ENCODE peak calls at places on chromosomes 4 and X, in eight cellular contexts. One of them, this sample, is unnamed. For H3K9me3 and H3K36me3, the result is how much of the 10 kb centered on the place peaks cover.

GRCh38 chr4:184293552-184293951 is 75.9 kb upstream of the ENPP6 start:
- DNase-seq in K562: no peak
- DNase-seq in suprapubic skin: no peak
- DNase-seq in transverse colon: peak
- DNase-seq in Panc1: no peak
- DNase-seq in HCT116: no peak
- DNase-seq in SK-N-SH: no peak
- DNase-seq in stomach: peak
- DNase-seq in this sample: no peak

GRCh38 chr4:138788857-138789256 is 226.7 kb upstream of the NOCT start:
- DNase-seq in SK-N-SH: no peak
- DNase-seq in suprapubic skin: no peak
- DNase-seq in Panc1: no peak
- DNase-seq in HCT116: no peak
- DNase-seq in stomach: no peak
- DNase-seq in transverse colon: no peak
- DNase-seq in K562: peak
- DNase-seq in this sample: no peak

GRCh38 chr4:38665846-38666490 is 2.0 kb downstream of the KLF3 start:
- DNase-seq in stomach: no peak
- DNase-seq in transverse colon: no peak
- DNase-seq in suprapubic skin: no peak
- DNase-seq in SK-N-SH: no peak
- DNase-seq in K562: no peak
- DNase-seq in Panc1: no peak
- DNase-seq in HCT116: no peak
- DNase-seq in this sample: no peak

GRCh38 chr4:37970702-37971101 is 10.5 kb downstream of the PTTG2 start:
- DNase-seq in stomach: peak
- DNase-seq in SK-N-SH: peak
- DNase-seq in suprapubic skin: no peak
- DNase-seq in transverse colon: peak
- DNase-seq in K562: peak
- DNase-seq in HCT116: peak
- DNase-seq in Panc1: no peak
- DNase-seq in this sample: peak

GRCh38 chrX:6661731-6662130 is 126.8 kb upstream of the VCX3A start:
- DNase-seq in suprapubic skin: no peak
- DNase-seq in K562: no peak
- DNase-seq in HCT116: no peak
- DNase-seq in transverse colon: no peak
- DNase-seq in SK-N-SH: no peak
- DNase-seq in stomach: no peak
- DNase-seq in Panc1: no peak
- DNase-seq in this sample: no peak

GRCh38 chr4:127708985-127709384 is 21.2 kb upstream of the SLC25A31 start:
- DNase-seq in HCT116: peak
- DNase-seq in stomach: peak
- DNase-seq in transverse colon: no peak
- DNase-seq in K562: no peak
- DNase-seq in SK-N-SH: no peak
- DNase-seq in Panc1: no peak
- DNase-seq in suprapubic skin: no peak
- DNase-seq in this sample: peak

GRCh38 chr4:49032440-49033161 is 46.5 kb downstream of the CWH43 start:
- DNase-seq in suprapubic skin: no peak
- DNase-seq in SK-N-SH: peak
- DNase-seq in K562: peak
- DNase-seq in Panc1: no peak
- DNase-seq in transverse colon: no peak
- DNase-seq in HCT116: peak
- DNase-seq in stomach: no peak
- DNase-seq in this sample: no peak

GRCh38 chr4:89438102-89438831 is 130.7 kb upstream of the GPRIN3 start:
- DNase-seq in transverse colon: peak
- DNase-seq in SK-N-SH: peak
- DNase-seq in Panc1: no peak
- DNase-seq in suprapubic skin: no peak
- DNase-seq in HCT116: peak
- DNase-seq in K562: peak
- DNase-seq in stomach: peak
- DNase-seq in this sample: no peak

GRCh38 chr4:121842862-121843261 is 19.2 kb upstream of the CCNA2 start:
- DNase-seq in HCT116: no peak
- DNase-seq in stomach: no peak
- DNase-seq in K562: no peak
- DNase-seq in suprapubic skin: no peak
- DNase-seq in transverse colon: no peak
- DNase-seq in SK-N-SH: no peak
- DNase-seq in Panc1: no peak
- DNase-seq in this sample: no peak

GRCh38 chrX:134236690-134237362 is at the start of gene CCDC160:
- DNase-seq in SK-N-SH: peak
- DNase-seq in Panc1: no peak
- DNase-seq in suprapubic skin: no peak
- DNase-seq in stomach: peak
- DNase-seq in transverse colon: peak
- DNase-seq in K562: peak
- DNase-seq in HCT116: peak
- DNase-seq in this sample: no peak

GRCh38 chr4:176500894-176501293 is 181.1 kb downstream of the SPCS3 start:
- DNase-seq in HCT116: no peak
- DNase-seq in transverse colon: no peak
- DNase-seq in suprapubic skin: no peak
- DNase-seq in SK-N-SH: no peak
- DNase-seq in Panc1: no peak
- DNase-seq in stomach: no peak
- DNase-seq in K562: no peak
- DNase-seq in this sample: no peak

GRCh38 chr4:176499518-176499917 is 179.8 kb downstream of the SPCS3 start:
- DNase-seq in HCT116: no peak
- DNase-seq in transverse colon: no peak
- DNase-seq in suprapubic skin: no peak
- DNase-seq in K562: no peak
- DNase-seq in SK-N-SH: no peak
- DNase-seq in Panc1: no peak
- DNase-seq in stomach: no peak
- DNase-seq in this sample: no peak

GRCh38 chr4:176498857-176499256 is 179.1 kb downstream of the SPCS3 start:
- DNase-seq in stomach: no peak
- DNase-seq in Panc1: no peak
- DNase-seq in HCT116: no peak
- DNase-seq in SK-N-SH: no peak
- DNase-seq in K562: no peak
- DNase-seq in transverse colon: no peak
- DNase-seq in suprapubic skin: no peak
- DNase-seq in this sample: no peak
- TF ChIP-seq POLR2AphosphoS5 in stomach: no peak
- TF ChIP-seq POLR2AphosphoS5 in Panc1: no peak
- TF ChIP-seq POLR2AphosphoS5 in HCT116: no peak
- TF ChIP-seq POLR2AphosphoS5 in SK-N-SH: no peak
- TF ChIP-seq POLR2AphosphoS5 in K562: no peak
- TF ChIP-seq POLR2AphosphoS5 in transverse colon: no peak
- TF ChIP-seq POLR2AphosphoS5 in suprapubic skin: no peak
- TF ChIP-seq POLR2AphosphoS5 in this sample: no peak

GRCh38 chr4:115944146-115944905 is 830.9 kb upstream of the NDST4 start:
- DNase-seq in Panc1: no peak
- DNase-seq in stomach: no peak
- DNase-seq in HCT116: no peak
- DNase-seq in suprapubic skin: no peak
- DNase-seq in SK-N-SH: no peak
- DNase-seq in transverse colon: no peak
- DNase-seq in K562: no peak
- DNase-seq in this sample: no peak

DNA sequence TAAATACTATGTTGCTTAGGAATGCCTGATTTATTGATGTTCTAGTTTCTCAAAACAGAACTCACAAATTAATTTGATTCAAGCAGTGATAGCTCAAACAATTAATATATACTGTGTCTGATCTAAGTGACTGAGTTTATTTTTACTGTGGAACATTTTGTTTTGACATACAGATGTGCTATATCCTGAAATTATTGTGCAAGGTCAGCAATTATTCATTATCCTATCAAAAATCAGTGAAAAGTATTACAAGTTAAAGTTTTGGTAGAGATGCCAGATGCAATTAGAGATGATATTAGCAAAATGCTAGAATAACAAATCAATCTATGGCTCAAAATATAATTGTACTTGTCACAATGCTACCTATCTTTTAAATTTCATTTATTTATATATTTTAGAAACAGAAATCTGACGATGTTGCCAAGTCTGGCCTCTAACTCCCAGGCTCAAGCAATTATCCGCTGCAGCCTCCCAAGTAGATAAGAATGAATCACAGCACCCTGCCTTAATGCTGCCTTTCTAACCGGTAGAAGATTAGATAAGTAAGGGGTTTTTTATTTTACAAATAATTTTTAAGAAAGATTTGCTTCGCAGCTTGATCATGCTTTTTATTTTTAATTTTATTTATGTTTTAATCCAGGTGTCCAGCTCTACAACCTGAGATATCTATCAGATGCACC is 825.5 kb upstream of the NDST4 start:
- DNase-seq in suprapubic skin: no peak
- DNase-seq in transverse colon: no peak
- DNase-seq in SK-N-SH: peak
- DNase-seq in HCT116: no peak
- DNase-seq in K562: no peak
- DNase-seq in stomach: no peak
- DNase-seq in Panc1: no peak
- DNase-seq in this sample: no peak
- H3K9me3 ChIP-seq in suprapubic skin: under half
- H3K9me3 ChIP-seq in transverse colon: under half
- H3K9me3 ChIP-seq in SK-N-SH: under half
- H3K9me3 ChIP-seq in HCT116: under half
- H3K9me3 ChIP-seq in K562: under half
- H3K9me3 ChIP-seq in stomach: under half
- H3K9me3 ChIP-seq in Panc1: under half
- H3K9me3 ChIP-seq in this sample: under half

GRCh38 chr4:55864577-55865223 is 11.3 kb downstream of the EXOC1 start:
- DNase-seq in stomach: no peak
- DNase-seq in SK-N-SH: no peak
- DNase-seq in Panc1: no peak
- DNase-seq in HCT116: no peak
- DNase-seq in K562: no peak
- DNase-seq in transverse colon: no peak
- DNase-seq in suprapubic skin: no peak
- DNase-seq in this sample: no peak
- H3K36me3 ChIP-seq in stomach: half or more
- H3K36me3 ChIP-seq in SK-N-SH: half or more
- H3K36me3 ChIP-seq in Panc1: under half
- H3K36me3 ChIP-seq in HCT116: under half
- H3K36me3 ChIP-seq in K562: half or more
- H3K36me3 ChIP-seq in transverse colon: half or more
- H3K36me3 ChIP-seq in suprapubic skin: under half
- H3K36me3 ChIP-seq in this sample: under half

GRCh38 chr4:92253986-92254671 is 49.6 kb upstream of the GRID2 start:
- DNase-seq in suprapubic skin: no peak
- DNase-seq in HCT116: no peak
- DNase-seq in K562: no peak
- DNase-seq in stomach: no peak
- DNase-seq in SK-N-SH: no peak
- DNase-seq in Panc1: no peak
- DNase-seq in transverse colon: no peak
- DNase-seq in this sample: no peak

GRCh38 chr4:92253550-92253949 is 50.2 kb upstream of the GRID2 start:
- DNase-seq in SK-N-SH: no peak
- DNase-seq in suprapubic skin: no peak
- DNase-seq in HCT116: no peak
- DNase-seq in stomach: no peak
- DNase-seq in transverse colon: no peak
- DNase-seq in Panc1: no peak
- DNase-seq in K562: no peak
- DNase-seq in this sample: no peak

GRCh38 chr4:92255920-92256244 is 47.9 kb upstream of the GRID2 start:
- DNase-seq in HCT116: no peak
- DNase-seq in Panc1: no peak
- DNase-seq in stomach: no peak
- DNase-seq in transverse colon: no peak
- DNase-seq in K562: no peak
- DNase-seq in suprapubic skin: no peak
- DNase-seq in SK-N-SH: no peak
- DNase-seq in this sample: no peak

GRCh38 chr4:92252846-92253245 is 50.9 kb upstream of the GRID2 start:
- DNase-seq in Panc1: no peak
- DNase-seq in K562: no peak
- DNase-seq in SK-N-SH: no peak
- DNase-seq in stomach: no peak
- DNase-seq in HCT116: no peak
- DNase-seq in transverse colon: no peak
- DNase-seq in suprapubic skin: no peak
- DNase-seq in this sample: no peak

DNA sequence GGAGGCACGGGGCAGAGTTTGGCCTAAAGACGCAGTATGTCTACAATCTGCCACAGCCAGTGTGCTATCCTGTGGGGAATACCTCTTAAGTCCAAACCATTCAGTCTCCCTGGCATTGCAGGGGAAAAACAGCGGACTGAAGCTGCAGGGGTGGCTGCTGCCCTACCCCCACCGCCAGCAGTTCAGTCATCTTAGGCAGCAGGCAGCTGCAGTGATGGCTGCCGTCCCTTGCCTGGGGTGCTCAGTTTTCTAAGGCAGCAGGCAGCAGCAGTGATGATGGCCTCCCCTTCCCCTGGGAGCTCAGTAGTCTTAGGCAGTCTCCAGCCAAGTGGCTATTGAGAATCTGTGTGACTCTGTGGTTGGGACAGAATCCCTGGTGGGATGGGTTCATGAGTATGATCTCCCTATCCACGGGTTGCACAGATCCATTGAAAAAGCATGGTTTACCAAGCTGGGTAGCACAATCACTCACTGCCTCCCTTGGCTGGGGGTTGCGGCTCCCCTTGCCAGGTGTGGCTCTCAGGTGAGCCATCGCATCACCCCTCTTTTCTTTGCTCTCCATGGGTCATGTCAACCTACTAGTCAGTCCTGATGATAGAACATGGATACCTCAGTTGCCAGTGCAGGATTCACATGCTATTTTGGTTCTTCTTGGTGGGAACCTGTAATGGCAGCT is 48.9 kb upstream of the GRID2 start:
- DNase-seq in HCT116: no peak
- DNase-seq in transverse colon: no peak
- DNase-seq in Panc1: no peak
- DNase-seq in SK-N-SH: no peak
- DNase-seq in stomach: no peak
- DNase-seq in K562: no peak
- DNase-seq in suprapubic skin: no peak
- DNase-seq in this sample: no peak
- TF ChIP-seq POLR2AphosphoS5 in HCT116: no peak
- TF ChIP-seq POLR2AphosphoS5 in transverse colon: no peak
- TF ChIP-seq POLR2AphosphoS5 in Panc1: no peak
- TF ChIP-seq POLR2AphosphoS5 in SK-N-SH: no peak
- TF ChIP-seq POLR2AphosphoS5 in stomach: no peak
- TF ChIP-seq POLR2AphosphoS5 in K562: no peak
- TF ChIP-seq POLR2AphosphoS5 in suprapubic skin: no peak
- TF ChIP-seq POLR2AphosphoS5 in this sample: no peak

GRCh38 chrX:69664693-69665092 is 48.8 kb downstream of the EDA start:
- DNase-seq in Panc1: no peak
- DNase-seq in HCT116: no peak
- DNase-seq in SK-N-SH: no peak
- DNase-seq in transverse colon: no peak
- DNase-seq in K562: no peak
- DNase-seq in stomach: no peak
- DNase-seq in suprapubic skin: no peak
- DNase-seq in this sample: no peak
- H3K9me3 ChIP-seq in Panc1: under half
- H3K9me3 ChIP-seq in HCT116: under half
- H3K9me3 ChIP-seq in SK-N-SH: under half
- H3K9me3 ChIP-seq in transverse colon: under half
- H3K9me3 ChIP-seq in K562: under half
- H3K9me3 ChIP-seq in stomach: under half
- H3K9me3 ChIP-seq in suprapubic skin: under half
- H3K9me3 ChIP-seq in this sample: under half

GRCh38 chr4:105274504-105274903 is 127.8 kb downstream of the TET2 start:
- DNase-seq in HCT116: no peak
- DNase-seq in stomach: no peak
- DNase-seq in suprapubic skin: no peak
- DNase-seq in K562: no peak
- DNase-seq in Panc1: no peak
- DNase-seq in SK-N-SH: no peak
- DNase-seq in transverse colon: no peak
- DNase-seq in this sample: no peak
- H3K36me3 ChIP-seq in HCT116: under half
- H3K36me3 ChIP-seq in stomach: half or more
- H3K36me3 ChIP-seq in suprapubic skin: half or more
- H3K36me3 ChIP-seq in K562: under half
- H3K36me3 ChIP-seq in Panc1: under half
- H3K36me3 ChIP-seq in SK-N-SH: half or more
- H3K36me3 ChIP-seq in transverse colon: under half
- H3K36me3 ChIP-seq in this sample: under half

This sample was measured in breast epithelium.